ENCODE peak calls at places on chromosomes 11 and 22, in nine cellular contexts. K, F, Q, H, J, R, G, L and N are unnamed samples.

GRCh38 chr22:19664406-19664805 is 49.9 kb upstream of the SEPTIN5 start:
- DNase-seq in F (no peak), J (no peak), K (no peak), G (no peak), R (no peak), H (no peak), Q (no peak), L (no peak), N (no peak)

GRCh38 chr22:39453765-39454378 is 2.9 kb upstream of the MGAT3 start:
- DNase-seq in K (no peak), Q (no peak), J (no peak), L (peak; percentile 84), R (no peak), H (no peak), F (no peak), G (peak; percentile 49), N (no peak)

GRCh38 chr11:37597776-37598175 is 999.7 kb upstream of the RAG2 start:
- DNase-seq in J (no peak), Q (no peak), K (no peak), F (no peak), H (no peak), G (no peak), R (no peak), L (no peak), N (no peak)

GRCh38 chr11:34332524-34332923 is 25.3 kb downstream of the ABTB2 start:
- DNase-seq in K (no peak), R (no peak), F (no peak), L (peak; percentile 82), J (no peak), H (no peak), Q (no peak), G (no peak), N (no peak)

GRCh38 chr22:44292007-44292370 is 20.8 kb downstream of the SHISAL1 start:
- DNase-seq in H (peak; percentile 41), J (no peak), Q (no peak), F (no peak), K (no peak), G (no peak), L (no peak), R (no peak), N (no peak)

GRCh38 chr11:70072471-70073187 is 5.5 kb upstream of the ANO1 start:
- DNase-seq in H (peak; percentile 22), F (no peak), K (no peak), L (no peak), R (no peak), J (no peak), G (no peak), Q (no peak), N (no peak)

GRCh38 chr11:88414981-88415391 is 77.5 kb upstream of the CTSC start:
- DNase-seq in F (no peak), J (no peak), L (peak; percentile 87), H (no peak), R (peak; percentile 86), K (no peak), G (no peak), Q (peak; percentile 71), N (no peak)

GRCh38 chr11:95788921-95789505 is 569 bp downstream of the FAM76B start:
- DNase-seq in K (no peak), J (no peak), F (no peak), G (peak; percentile 71), R (peak; percentile 23), H (no peak), L (peak; percentile 41), Q (peak; percentile 57), N (no peak)

GRCh38 chr22:49216579-49216978 is 611.1 kb downstream of the BRD1 start:
- DNase-seq in Q (no peak), L (no peak), G (no peak), F (peak; percentile 6), R (no peak), J (peak; percentile 36), K (peak; percentile 22), H (no peak), N (no peak)

GRCh38 chr11:121389651-121390050 is 62.5 kb upstream of the SORL1 start:
- DNase-seq in K (no peak), J (no peak), H (no peak), Q (peak; percentile 65), G (peak; percentile 87), L (no peak), F (no peak), R (no peak), N (no peak)

GRCh38 chr22:19962246-19962908 is 20.8 kb upstream of the TXNRD2 start:
- DNase-seq in Q (peak; percentile 71), J (peak; percentile 83), F (peak; percentile 91), H (peak; percentile 89), G (peak; percentile 89), R (peak; percentile 81), K (peak; percentile 90), L (peak; percentile 67), N (no peak)

GRCh38 chr11:69636512-69636866 is 4.5 kb upstream of the CCND1 start:
- DNase-seq in R (no peak), L (peak; percentile 73), J (peak; percentile 73), F (peak; percentile 82), H (peak; percentile 90), Q (peak; percentile 91), G (peak; percentile 90), K (peak; percentile 62), N (peak; percentile 53)

GRCh38 chr11:76339217-76339616 is 41.7 kb downstream of the THAP12 start:
- DNase-seq in G (no peak), R (no peak), Q (no peak), H (no peak), F (peak; percentile 36), K (no peak), J (no peak), L (no peak), N (no peak)

GRCh38 chr22:35977136-35977535 is 51.5 kb downstream of the RBFOX2 start:
- DNase-seq in H (no peak), F (no peak), J (no peak), L (no peak), K (no peak), G (no peak), Q (peak; percentile 92), R (no peak), N (no peak)

GRCh38 chr22:30183861-30184278 is 62.7 kb downstream of the LIF start:
- DNase-seq in H (no peak), K (no peak), Q (peak; percentile 75), J (no peak), L (no peak), G (no peak), F (no peak), R (peak; percentile 27), N (no peak)

GRCh38 chr11:723120-723883 is 17.3 kb downstream of the EPS8L2 start:
- DNase-seq in R (peak; percentile 32), F (peak; percentile 62), G (peak; percentile 54), Q (peak; percentile 44), H (no peak), J (no peak), L (no peak), K (no peak), N (no peak)

GRCh38 chr11:126592496-126593410 is 237.3 kb downstream of the ST3GAL4 start:
- DNase-seq in L (no peak), F (no peak), J (no peak), Q (peak; percentile 13), K (no peak), G (no peak), H (no peak), R (peak; percentile 33), N (no peak)

DNA sequence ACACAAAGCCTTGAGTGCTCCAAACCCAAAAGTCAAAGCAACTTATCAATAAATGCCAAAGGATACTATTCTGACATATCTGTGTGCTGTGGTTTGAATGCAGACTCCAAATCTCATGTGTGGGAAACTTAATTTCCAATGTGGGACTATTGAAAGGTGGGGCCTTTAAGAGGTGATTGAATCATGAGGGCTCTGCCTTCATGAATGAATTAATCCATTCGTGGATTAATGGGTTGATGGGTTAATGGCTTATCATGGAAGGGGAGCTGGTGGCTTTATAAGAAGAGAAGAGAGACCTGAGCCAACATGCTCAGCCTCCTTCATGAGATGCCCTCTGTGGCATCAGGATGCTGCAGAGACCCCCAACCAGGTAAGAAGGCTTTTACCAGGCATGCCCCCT is 16.8 kb upstream of the ZNF280A start:
- DNase-seq in R (no peak), H (no peak), Q (no peak), K (no peak), L (no peak), J (no peak), G (no peak), F (no peak), N (no peak)
- TF ChIP-seq CTCF in R (no peak), H (no peak), Q (no peak), K (no peak), L (no peak), J (no peak), G (no peak), F (no peak), N (no peak)

DNA sequence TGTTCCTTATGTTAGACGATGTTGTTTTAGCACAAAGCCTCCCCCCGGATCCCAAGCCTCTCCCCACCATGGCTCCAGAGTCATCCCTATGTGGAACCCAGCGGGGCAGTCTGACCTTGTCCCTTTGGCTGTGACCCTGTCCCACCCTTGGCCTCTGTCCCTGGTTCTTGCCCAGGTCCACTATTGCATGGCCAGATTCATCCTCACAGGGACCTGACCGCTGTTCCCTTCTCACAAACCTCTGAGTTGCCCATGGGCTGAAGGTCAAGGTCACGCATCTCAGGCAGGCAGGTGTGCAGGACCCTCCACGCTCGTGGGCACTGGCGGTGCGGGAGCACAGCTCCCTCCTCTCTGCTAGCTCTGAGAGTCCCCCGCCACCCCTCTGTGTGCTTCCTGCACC is 39.0 kb downstream of the BCR start:
- DNase-seq in K (no peak), Q (no peak), J (peak; percentile 41), G (no peak), H (no peak), F (no peak), L (no peak), R (no peak), N (no peak)
- H3K4me3 ChIP-seq in K (peak overlapping the region; percentile 21), Q (no peak overlapping the region), J (no peak overlapping the region), G (no peak overlapping the region), H (peak overlapping the region; percentile 7), F (no peak overlapping the region), L (no peak overlapping the region), R (no peak overlapping the region), N (no peak overlapping the region)

GRCh38 chr11:61917357-61918109 is at the start of gene RAB3IL1:
- DNase-seq in F (peak; percentile 61), Q (peak; percentile 18), H (peak; percentile 88), L (no peak), J (peak; percentile 80), G (peak; percentile 89), K (peak; percentile 56), R (no peak), N (no peak)
- H3K27me3 ChIP-seq in F (peaks cover 22% of the 10 kb centered on the region), Q (peaks cover 8% of the 10 kb centered on the region), H (peaks cover 51% of the 10 kb centered on the region), L (peaks cover 24% of the 10 kb centered on the region), J (no peaks in the 10 kb centered on the region), G (no peaks in the 10 kb centered on the region), K (peaks cover 14% of the 10 kb centered on the region), R (peaks cover 6% of the 10 kb centered on the region), N (no peaks in the 10 kb centered on the region)

DNA sequence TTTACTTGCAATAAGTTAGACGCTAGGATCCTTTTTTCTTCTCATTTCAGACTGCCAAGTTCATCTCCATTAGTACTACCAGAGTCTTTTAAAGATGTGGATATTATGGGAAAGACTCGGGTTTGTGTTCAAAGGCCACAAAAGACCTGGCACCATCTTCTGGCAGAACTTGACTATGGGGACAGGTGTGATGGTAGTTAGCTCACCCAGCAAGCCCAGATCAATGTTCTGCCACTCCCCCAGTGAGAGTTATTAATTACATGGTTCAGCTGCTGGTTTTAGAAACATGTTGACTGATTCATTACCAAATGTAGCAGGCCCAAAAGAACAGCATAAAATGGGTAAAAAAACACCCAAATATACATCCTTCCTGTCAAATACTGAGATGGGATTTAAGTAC is 333.5 kb upstream of the PITPNB start:
- DNase-seq in L (no peak), G (no peak), R (no peak), J (no peak), K (no peak), Q (no peak), F (no peak), H (no peak), N (no peak)
- TF ChIP-seq CTCF in L (no peak), G (no peak), R (peak; percentile 4), J (no peak), K (no peak), Q (no peak), F (no peak), H (no peak), N (no peak)